ENCODE peak calls at places on chromosomes 2 and 18, in six cellular contexts. A is A549, P is K562, H is HepG2, F is SK-N-SH, W is GM12878. G is an unnamed sample.

GRCh38 chr2:32425719-32426141 is 68.9 kb downstream of the BIRC6 start:
- DNase-seq in H (no peak), F (no peak), W (no peak), A (no peak), P (no peak), G (no peak)

GRCh38 chr2:195413944-195414343 is 243.1 kb upstream of the SLC39A10 start:
- DNase-seq in F (no peak), P (peak), W (no peak), H (no peak), A (no peak), G (no peak)

GRCh38 chr18:67938691-67939090 is 422.2 kb upstream of the DSEL start:
- DNase-seq in A (no peak), W (no peak), F (no peak), H (no peak), P (no peak), G (no peak)

GRCh38 chr2:126220336-126220735 is 435.6 kb upstream of the GYPC start:
- DNase-seq in A (no peak), F (no peak), H (no peak), W (no peak), P (no peak), G (no peak)

GRCh38 chr2:160431441-160431840 is 62.2 kb downstream of the RBMS1 start:
- DNase-seq in F (no peak), A (no peak), H (no peak), P (no peak), W (no peak), G (no peak)

GRCh38 chr2:16622399-16622968 is 43.1 kb downstream of the CYRIA start:
- DNase-seq in W (no peak), F (no peak), H (no peak), P (no peak), A (no peak), G (no peak)

GRCh38 chr2:181657379-181657778 is 474 bp upstream of the CERKL start:
- DNase-seq in P (no peak), A (no peak), F (no peak), W (no peak), H (no peak), G (peak)

GRCh38 chr2:28011322-28011737 is 120.8 kb downstream of the BABAM2 start:
- DNase-seq in W (no peak), A (no peak), P (no peak), F (no peak), H (peak), G (no peak)

GRCh38 chr18:23526516-23527063 is 23.3 kb downstream of the RMC1 start:
- DNase-seq in W (no peak), A (no peak), F (no peak), P (no peak), H (no peak), G (no peak)

GRCh38 chr2:237432484-237433092 is 18.6 kb upstream of the COL6A3 start:
- DNase-seq in P (no peak), F (peak), H (no peak), W (no peak), A (peak), G (no peak)

GRCh38 chr2:162795312-162795711 is 43.3 kb downstream of the KCNH7 start:
- DNase-seq in P (no peak), F (no peak), W (no peak), A (no peak), H (peak), G (no peak)

GRCh38 chr2:63029058-63029457 is 21.6 kb upstream of the OTX1 start:
- DNase-seq in A (no peak), F (no peak), W (no peak), H (no peak), P (no peak), G (no peak)

GRCh38 chr2:88220733-88221132 is 50.6 kb downstream of the THNSL2 start:
- DNase-seq in A (no peak), H (no peak), W (no peak), P (no peak), F (no peak), G (no peak)

GRCh38 chr2:182559623-182560022 is 132.8 kb upstream of the PDE1A start:
- DNase-seq in F (no peak), A (no peak), W (no peak), H (no peak), P (no peak), G (no peak)

GRCh38 chr2:209426432-209426831 is 2.6 kb downstream of the MAP2 start:
- DNase-seq in H (no peak), F (peak), A (no peak), W (no peak), P (no peak), G (no peak)

GRCh38 chr2:238499731-238500570 is 73.2 kb downstream of the ASB1 start:
- DNase-seq in A (no peak), P (no peak), H (no peak), W (no peak), F (no peak), G (no peak)

GRCh38 chr18:12092398-12093229 is 1.0 kb upstream of the ANKRD62 start:
- DNase-seq in H (peak), P (peak), F (peak), W (peak), A (peak), G (peak)

GRCh38 chr18:55405655-55406373 is 182.2 kb downstream of the TCF4 start:
- DNase-seq in W (no peak), F (peak), A (peak), P (peak), H (no peak), G (no peak)

GRCh38 chr18:13615432-13615861 is 110.9 kb downstream of the FAM210A start:
- DNase-seq in P (no peak), W (no peak), H (no peak), F (no peak), A (no peak), G (no peak)

GRCh38 chr2:127626175-127626574 is 19.8 kb upstream of the GPR17 start:
- DNase-seq in H (no peak), F (no peak), A (no peak), W (no peak), P (no peak), G (no peak)

GRCh38 chr2:36701391-36701795 is 4.9 kb downstream of the VIT start:
- DNase-seq in P (no peak), A (no peak), W (no peak), F (no peak), H (no peak), G (no peak)

GRCh38 chr2:8277921-8278571 is 403.8 kb upstream of the ID2 start:
- DNase-seq in F (peak), W (peak), A (no peak), P (no peak), H (no peak), G (no peak)

GRCh38 chr2:3512086-3512485 is 7.2 kb downstream of the ADI1 start:
- DNase-seq in A (no peak), H (no peak), W (no peak), P (no peak), F (no peak), G (no peak)

GRCh38 chr2:72162574-72162973 is 14.9 kb upstream of the CYP26B1 start:
- DNase-seq in F (no peak), W (no peak), P (no peak), H (no peak), A (no peak), G (no peak)

GRCh38 chr2:108270768-108271506 is 17.8 kb upstream of the SULT1C2 start:
- DNase-seq in P (no peak), A (no peak), H (peak), F (no peak), W (no peak), G (no peak)

GRCh38 chr2:30217644-30218361 is 13.5 kb upstream of the LBH start:
- DNase-seq in P (no peak), F (no peak), A (no peak), H (no peak), W (peak), G (no peak)

GRCh38 chr18:56807883-56808282 is 156.7 kb downstream of the WDR7 start:
- DNase-seq in P (peak), A (no peak), W (no peak), H (no peak), F (peak), G (no peak)

GRCh38 chr2:69789762-69790600 is 39.5 kb upstream of the GMCL1 start:
- DNase-seq in H (no peak), P (no peak), A (no peak), W (no peak), F (no peak), G (no peak)

GRCh38 chr2:218896501-218897393 is 16.1 kb downstream of the WNT10A start:
- DNase-seq in W (peak), H (no peak), F (peak), A (peak), P (no peak), G (peak)

GRCh38 chr2:134136702-134137101 is 117.2 kb upstream of the MGAT5 start:
- DNase-seq in H (no peak), F (no peak), W (no peak), P (peak), A (no peak), G (no peak)

GRCh38 chr2:114089636-114090325 is 199.9 kb downstream of the ACTR3 start:
- DNase-seq in W (no peak), A (no peak), P (no peak), H (no peak), F (no peak), G (no peak)

GRCh38 chr2:26640331-26640745 is 828 bp downstream of the CIB4 start:
- DNase-seq in H (peak), A (no peak), W (no peak), P (no peak), F (peak), G (no peak)

DNA sequence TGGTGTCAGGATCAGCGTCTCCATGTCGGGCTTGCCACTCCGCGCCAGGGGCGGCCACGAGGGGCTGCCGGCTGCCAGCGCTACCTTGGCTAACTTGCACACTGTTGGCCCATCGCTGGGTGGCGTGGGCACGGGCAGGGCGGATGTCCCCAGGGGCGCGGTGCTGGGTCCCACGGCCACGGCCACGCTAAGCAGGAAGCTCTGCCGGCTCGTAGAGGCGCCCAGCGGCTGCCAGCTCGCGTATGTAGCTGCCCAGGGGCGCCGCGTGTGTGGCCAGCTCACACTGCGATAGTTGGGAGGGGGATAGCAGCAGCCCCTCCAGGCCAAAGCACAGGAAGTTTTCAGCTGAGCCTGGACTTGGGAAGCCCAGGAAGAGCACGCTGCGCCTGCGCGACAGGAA is 249.4 kb downstream of the ANKRD30B start:
- DNase-seq in F (no peak), H (no peak), A (no peak), W (no peak), P (no peak), G (no peak)
- TF ChIP-seq CHD2 in F (no peak), H (no peak), A (no peak), W (no peak), P (no peak), G (no peak)

GRCh38 chr2:190515687-190516086 is 18.8 kb downstream of the NEMP2 start:
- DNase-seq in F (no peak), W (no peak), A (no peak), P (no peak), H (no peak), G (no peak)
- TF ChIP-seq CHD2 in F (no peak), W (no peak), A (no peak), P (no peak), H (no peak), G (no peak)

DNA sequence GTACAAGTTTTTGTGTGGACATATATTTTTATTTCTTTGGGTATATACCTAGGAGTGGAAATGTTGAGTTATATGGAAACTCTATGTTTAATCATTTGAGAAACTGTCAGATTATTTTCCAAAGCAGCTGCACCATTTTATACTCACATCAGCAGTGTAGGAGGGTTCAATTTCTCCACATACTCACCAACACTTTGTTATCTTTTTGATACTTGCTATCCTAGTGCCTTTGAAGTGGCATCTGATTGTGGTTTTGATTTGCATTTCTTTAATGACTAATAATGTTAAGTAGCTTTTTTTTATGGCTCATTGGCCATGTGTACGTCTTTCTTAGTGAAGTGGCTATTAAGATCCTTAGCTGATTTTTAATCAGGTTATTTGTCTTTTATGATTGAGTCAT is 64.7 kb upstream of the SLC8A1 start:
- DNase-seq in W (no peak), P (no peak), F (no peak), A (no peak), H (no peak), G (no peak)
- TF ChIP-seq CHD2 in W (no peak), P (no peak), F (no peak), A (no peak), H (no peak), G (no peak)

GRCh38 chr2:103788875-103789715 is 1027.3 kb downstream of the TMEM182 start:
- DNase-seq in W (no peak), H (peak), A (no peak), F (no peak), P (no peak), G (no peak)
- TF ChIP-seq CHD2 in W (no peak), H (no peak), A (no peak), F (no peak), P (no peak), G (no peak)

DNA sequence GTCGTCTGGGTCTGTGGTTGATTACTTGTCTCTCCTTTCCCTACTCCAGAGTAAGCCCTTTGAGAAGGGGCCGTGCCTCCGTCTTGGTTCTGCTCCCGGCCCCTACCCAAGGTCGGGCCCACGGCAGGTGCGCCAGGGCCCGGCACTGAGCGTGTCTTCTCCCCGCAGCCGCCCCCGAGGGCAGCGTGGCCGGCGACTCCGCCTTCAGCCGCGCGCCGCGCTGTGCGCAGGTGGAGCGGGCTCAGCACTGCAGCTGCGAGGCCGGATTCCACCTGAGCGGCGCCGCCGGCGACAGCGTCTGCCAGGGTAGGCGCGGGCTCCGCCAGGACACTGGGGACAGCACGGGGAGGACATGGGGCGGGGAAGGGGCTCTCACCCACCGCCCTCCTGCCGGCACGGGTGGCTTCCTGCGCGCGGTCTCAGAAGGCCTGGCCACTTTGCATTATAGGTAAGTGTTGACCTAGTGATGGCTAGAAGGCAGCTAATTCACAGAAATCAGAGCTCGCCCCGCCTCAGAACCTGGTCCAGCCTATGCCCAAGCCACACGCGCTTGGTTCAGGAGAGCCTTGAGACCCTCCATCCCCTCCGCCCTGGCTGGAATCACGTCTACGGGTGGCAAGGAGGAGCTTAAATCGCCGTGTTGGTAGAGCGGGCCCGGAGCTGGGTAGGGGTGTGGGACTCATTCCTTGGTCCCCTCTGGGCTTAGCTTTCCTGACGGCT is 43.5 kb downstream of the FBLN7 start:
- DNase-seq in F (no peak), W (no peak), P (no peak), H (no peak), A (no peak), G (peak)
- TF ChIP-seq CHD2 in F (no peak), W (no peak), P (no peak), H (no peak), A (no peak), G (no peak)

DNA sequence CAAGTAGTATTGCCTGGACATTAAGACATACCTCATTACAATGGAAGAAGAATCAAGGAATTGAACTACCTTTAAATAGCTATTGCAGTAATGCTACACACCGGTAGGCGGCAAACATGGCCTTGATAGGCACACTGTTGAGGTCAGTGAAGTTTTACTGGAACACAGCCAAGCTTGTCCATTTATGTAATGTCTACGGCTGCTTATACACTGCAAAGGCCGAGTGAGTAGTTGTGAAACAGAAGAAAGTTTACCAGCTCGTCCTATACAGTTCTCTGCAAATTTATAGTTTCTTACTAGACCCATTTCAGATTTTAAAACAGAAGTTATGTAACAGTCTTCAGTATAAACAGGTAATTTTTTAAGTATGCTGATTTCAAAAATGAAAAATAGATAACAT is 38.8 kb downstream of the PPP4R1 start:
- DNase-seq in F (peak), P (peak), W (no peak), A (peak), H (peak), G (no peak)
- TF ChIP-seq CHD2 in F (no peak), P (no peak), W (no peak), A (no peak), H (no peak), G (no peak)

GRCh38 chr18:57909620-57910019 is 106.5 kb upstream of the ATP8B1 start:
- DNase-seq in W (no peak), P (no peak), H (no peak), A (no peak), F (no peak), G (no peak)
- TF ChIP-seq CHD2 in W (no peak), P (no peak), H (no peak), A (no peak), F (no peak), G (no peak)

GRCh38 chr2:229780856-229781773 is 66.8 kb upstream of the DNER start:
- DNase-seq in H (peak), A (peak), P (peak), F (peak), W (no peak), G (peak)
- TF ChIP-seq CHD2 in H (no peak), A (no peak), P (no peak), F (no peak), W (no peak), G (no peak)

GRCh38 chr2:39995005-39995732 is 216.1 kb upstream of the THUMPD2 start:
- DNase-seq in P (no peak), A (no peak), W (no peak), H (no peak), F (no peak), G (no peak)

GRCh38 chr2:39996653-39997080 is 217.6 kb upstream of the THUMPD2 start:
- DNase-seq in P (no peak), W (no peak), A (no peak), H (no peak), F (no peak), G (no peak)

GRCh38 chr2:39990335-39990734 is 211.3 kb upstream of the THUMPD2 start:
- DNase-seq in W (no peak), P (no peak), A (no peak), F (no peak), H (no peak), G (no peak)

GRCh38 chr2:39991298-39991697 is 212.2 kb upstream of the THUMPD2 start:
- DNase-seq in H (no peak), W (no peak), F (no peak), P (no peak), A (no peak), G (no peak)

DNA sequence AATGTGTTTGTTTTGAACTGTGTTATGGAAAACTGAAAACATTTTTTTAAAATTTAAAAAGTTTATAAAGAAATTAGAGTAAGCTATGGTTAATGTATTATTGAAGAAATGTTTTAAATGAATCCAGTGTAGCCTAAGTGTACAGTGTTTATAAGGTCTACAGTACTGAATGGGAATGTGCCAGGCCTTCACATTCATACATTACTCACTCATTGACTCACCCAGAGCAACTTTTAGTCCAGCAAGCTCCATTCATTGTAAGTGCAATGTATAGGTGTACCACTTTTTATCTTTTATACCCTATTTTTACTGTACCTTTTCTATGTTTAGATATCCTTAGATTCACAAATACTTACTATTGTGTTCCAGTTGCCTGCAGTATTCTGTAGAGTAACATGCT is 215.1 kb upstream of the THUMPD2 start:
- DNase-seq in H (no peak), F (no peak), P (no peak), W (no peak), A (no peak), G (no peak)
- TF ChIP-seq CHD2 in H (no peak), F (no peak), P (no peak), W (no peak), A (no peak), G (no peak)

GRCh38 chr2:228689049-228689448 is 507.6 kb upstream of the SPHKAP start:
- DNase-seq in W (no peak), H (no peak), A (no peak), F (peak), P (no peak), G (peak)
- TF ChIP-seq CHD2 in W (no peak), H (no peak), A (no peak), F (no peak), P (no peak), G (no peak)

G was measured in H1.